ENCODE peak calls at places on chromosomes 7 and 10, in five cellular contexts. G, W, T, R and E are unnamed samples.

GRCh38 chr10:27188897-27189296 is 33.7 kb downstream of the MASTL start:
- DNase-seq in G (no peak), T (no peak), R (no peak), W (no peak), E (no peak)

GRCh38 chr7:66841898-66842297 is 79.1 kb upstream of the TMEM248 start:
- DNase-seq in W (no peak), G (no peak), R (no peak), T (no peak), E (no peak)

GRCh38 chr7:132134814-132135445 is 441.3 kb downstream of the PLXNA4 start:
- DNase-seq in T (no peak), G (no peak), R (no peak), W (no peak), E (no peak)

GRCh38 chr7:1742555-1743303 is 72.7 kb downstream of the ELFN1 start:
- DNase-seq in W (no peak), G (no peak), T (peak), R (peak), E (peak)

GRCh38 chr7:44218418-44219201 is 17.8 kb downstream of the YKT6 start:
- DNase-seq in R (no peak), G (no peak), W (no peak), T (no peak), E (peak)

GRCh38 chr7:40604601-40605438 is 470.0 kb downstream of the SUGCT start:
- DNase-seq in R (no peak), T (peak), W (no peak), G (no peak), E (peak)

GRCh38 chr10:119333146-119333792 is 125.9 kb downstream of the GRK5 start:
- DNase-seq in W (no peak), T (peak), G (no peak), R (no peak), E (peak)

GRCh38 chr10:75762436-75762802 is 331.0 kb downstream of the LRMDA start:
- DNase-seq in G (no peak), T (no peak), R (no peak), W (no peak), E (no peak)

GRCh38 chr7:152884321-152884720 is 124.8 kb downstream of the ACTR3B start:
- DNase-seq in R (no peak), G (no peak), W (no peak), T (no peak), E (no peak)

GRCh38 chr10:16809074-16809718 is 8.0 kb downstream of the RSU1 start:
- DNase-seq in R (no peak), G (no peak), W (no peak), T (peak), E (peak)